ENCODE peak calls at places on chromosomes 5 and 9, in nine cellular contexts. W is C1 segment of cervical spinal cord; B is SW480; L is tibial nerve; G is ureter; U is foreskin fibroblast; R is activated CD8-positive, alpha-beta memory T cell treated with anti-CD3 and anti-CD28 coated beads, Interleukin-2, amount 50 U/mL, for 48 hours; X is activated naive CD4-positive, alpha-beta T cell treated with anti-CD3 and anti-CD28 coated beads, Interleukin-2, amount 10 ng/mL, durations not matched to agents 7 days and 5 days; Y is foreskin melanocyte. V is an unnamed sample.

GRCh38 chr5:148966348-148966747 is 96.5 kb downstream of the SH3TC2 start:
- DNase-seq in W (no peak), B (peak), U (no peak), X (no peak), G (no peak), L (no peak), Y (no peak), R (no peak), V (no peak)

GRCh38 chr9:31542384-31543055 is 841.9 kb upstream of the ACO1 start:
- DNase-seq in U (peak), W (no peak), R (no peak), L (peak), G (no peak), Y (peak), B (peak), X (peak), V (no peak)

GRCh38 chr9:105881654-105882349 is 187.5 kb downstream of the TMEM38B start:
- DNase-seq in L (peak), U (peak), Y (peak), G (peak), X (peak), R (peak), W (peak), B (peak), V (peak)

GRCh38 chr5:178069909-178070308 is 43.4 kb upstream of the N4BP3 start:
- DNase-seq in R (peak), L (no peak), B (peak), Y (no peak), U (peak), W (no peak), G (no peak), X (peak), V (no peak)

GRCh38 chr9:120893917-120894316 is 16.9 kb upstream of the PHF19 start:
- DNase-seq in Y (no peak), X (no peak), R (peak), G (no peak), U (no peak), W (no peak), L (no peak), B (no peak), V (no peak)

GRCh38 chr5:55564716-55565115 is 30.0 kb upstream of the PLPP1 start:
- DNase-seq in L (no peak), B (no peak), U (no peak), W (no peak), X (no peak), Y (no peak), G (no peak), R (no peak), V (peak)

GRCh38 chr5:95615164-95615467 is 4.8 kb upstream of the GPR150 start:
- DNase-seq in X (no peak), G (no peak), W (no peak), B (no peak), U (peak), L (no peak), R (no peak), Y (peak), V (peak)

GRCh38 chr9:115395511-115396021 is 277.6 kb upstream of the TNC start:
- DNase-seq in L (no peak), W (no peak), R (no peak), U (no peak), Y (peak), B (no peak), X (no peak), G (no peak), V (no peak)

GRCh38 chr9:35338561-35339274 is 151.2 kb upstream of the RUSC2 start:
- DNase-seq in G (peak), X (no peak), R (no peak), L (no peak), B (no peak), U (no peak), Y (no peak), W (no peak), V (no peak)

GRCh38 chr5:153523831-153524230 is 33.4 kb downstream of the GRIA1 start:
- DNase-seq in Y (no peak), G (no peak), R (no peak), L (peak), B (no peak), W (no peak), X (no peak), U (peak), V (no peak)

GRCh38 chr5:100516285-100516684 is 18.9 kb upstream of the FAM174A start:
- DNase-seq in Y (no peak), W (no peak), U (no peak), G (no peak), B (no peak), L (no peak), R (no peak), X (no peak), V (no peak)

GRCh38 chr5:53917095-53917494 is 356.7 kb downstream of the NDUFS4 start:
- DNase-seq in X (no peak), U (peak), R (no peak), G (no peak), B (no peak), L (no peak), Y (peak), W (no peak), V (no peak)

GRCh38 chr5:59542841-59543825 is 350.4 kb downstream of the PDE4D start:
- DNase-seq in Y (peak), W (peak), U (peak), B (no peak), R (no peak), G (no peak), X (no peak), L (peak), V (no peak)

GRCh38 chr9:107723015-107723414 is 233.4 kb upstream of the KLF4 start:
- DNase-seq in B (no peak), X (no peak), W (no peak), G (no peak), R (no peak), U (no peak), L (no peak), Y (no peak), V (no peak)

GRCh38 chr5:95781101-95781583 is 41.4 kb downstream of the GLRX start:
- DNase-seq in Y (peak), W (peak), L (peak), B (peak), R (peak), G (peak), U (peak), X (peak), V (peak)

GRCh38 chr9:87343816-87344438 is 153.7 kb upstream of the DAPK1 start:
- DNase-seq in W (no peak), Y (no peak), L (no peak), G (no peak), X (no peak), B (no peak), R (no peak), U (peak), V (no peak)

GRCh38 chr5:141641634-141642278 is 5.0 kb downstream of the RELL2 start:
- DNase-seq in Y (no peak), X (peak), B (peak), L (no peak), U (peak), G (no peak), R (no peak), W (no peak), V (no peak)

GRCh38 chr9:111979561-111979960 is 82.9 kb downstream of the UGCG start:
- DNase-seq in L (no peak), Y (no peak), R (no peak), B (no peak), U (no peak), X (no peak), W (no peak), G (no peak), V (no peak)